ENCODE peak calls at places on chromosomes 5 and 9, in eight cellular contexts. M is A549, U is left ventricle myocardium inferior, D is Peyer's patch, V is psoas muscle, B is HCT116, T is spleen, Y is K562. Q is an unnamed sample. For H3K4me1, the result is how much of the 10 kb centered on the place peaks cover.

GRCh38 chr9:5629312-5630037 is 568 bp downstream of the RIC1 start:
- DNase-seq in M (peak), U (peak), D (peak), V (peak), B (no peak), T (no peak), Y (no peak), Q (no peak)

GRCh38 chr9:102975246-102975645 is 19.9 kb upstream of the CYLC2 start:
- DNase-seq in M (no peak), U (no peak), D (no peak), V (no peak), B (no peak), T (peak), Y (no peak), Q (no peak)

GRCh38 chr5:9149988-9150387 is 395.9 kb downstream of the SEMA5A start:
- DNase-seq in M (no peak), U (no peak), D (no peak), V (no peak), B (no peak), T (no peak), Y (no peak), Q (no peak)

GRCh38 chr9:4832786-4833579 is 40.2 kb downstream of the RCL1 start:
- DNase-seq in M (peak), U (no peak), D (no peak), V (no peak), B (peak), T (no peak), Y (no peak), Q (no peak)

GRCh38 chr9:70046274-70047070 is 2.8 kb downstream of the MAMDC2 start:
- DNase-seq in M (no peak), U (peak), D (no peak), V (no peak), B (no peak), T (no peak), Y (no peak), Q (no peak)

GRCh38 chr5:32020271-32020670 is 153.8 kb downstream of the GOLPH3 start:
- DNase-seq in M (no peak), U (no peak), D (no peak), V (no peak), B (no peak), T (no peak), Y (no peak), Q (no peak)

GRCh38 chr9:125522328-125522725 is 184.7 kb downstream of the MAPKAP1 start:
- DNase-seq in M (no peak), U (no peak), D (no peak), V (no peak), B (no peak), T (no peak), Y (no peak), Q (no peak)

GRCh38 chr9:5879419-5880181 is 11.1 kb upstream of the MLANA start:
- DNase-seq in M (peak), U (no peak), D (peak), V (no peak), B (peak), T (no peak), Y (peak), Q (no peak)

GRCh38 chr5:72293495-72294055 is 26.5 kb downstream of the MRPS27 start:
- DNase-seq in M (no peak), U (no peak), D (no peak), V (no peak), B (no peak), T (no peak), Y (no peak), Q (no peak)

GRCh38 chr9:119278138-119278537 is 91.1 kb downstream of the BRINP1 start:
- DNase-seq in M (no peak), U (no peak), D (no peak), V (no peak), B (no peak), T (no peak), Y (no peak), Q (no peak)

GRCh38 chr5:35656721-35657120 is 39.1 kb downstream of the SPEF2 start:
- DNase-seq in M (no peak), U (no peak), D (no peak), V (no peak), B (no peak), T (no peak), Y (no peak), Q (no peak)

GRCh38 chr5:179218586-179219330 is 126.5 kb downstream of the ADAMTS2 start:
- DNase-seq in M (no peak), U (no peak), D (no peak), V (no peak), B (no peak), T (no peak), Y (no peak), Q (no peak)

GRCh38 chr5:124866355-124867063 is 120.1 kb upstream of the ZNF608 start:
- DNase-seq in M (no peak), U (no peak), D (no peak), V (no peak), B (no peak), T (no peak), Y (no peak), Q (no peak)

GRCh38 chr5:60207031-60207430 is 313.5 kb upstream of the PDE4D start:
- DNase-seq in M (no peak), U (no peak), D (no peak), V (no peak), B (no peak), T (no peak), Y (no peak), Q (no peak)

GRCh38 chr5:153276151-153276550 is 214.3 kb upstream of the GRIA1 start:
- DNase-seq in M (no peak), U (no peak), D (no peak), V (no peak), B (no peak), T (no peak), Y (peak), Q (no peak)

GRCh38 chr5:82684153-82684552 is 393.0 kb downstream of the TMEM167A start:
- DNase-seq in M (no peak), U (no peak), D (no peak), V (no peak), B (no peak), T (no peak), Y (no peak), Q (no peak)

GRCh38 chr9:134839441-134840125 is 41.0 kb upstream of the FCN2 start:
- DNase-seq in M (no peak), U (no peak), D (no peak), V (peak), B (no peak), T (no peak), Y (peak), Q (no peak)

GRCh38 chr9:100098241-100098886 is 436 bp downstream of the ERP44 start:
- DNase-seq in M (peak), U (peak), D (peak), V (peak), B (peak), T (no peak), Y (peak), Q (no peak)

GRCh38 chr5:55319481-55319880 is 11.7 kb downstream of the MTREX start:
- DNase-seq in M (no peak), U (no peak), D (no peak), V (no peak), B (no peak), T (no peak), Y (no peak), Q (no peak)

GRCh38 chr5:158746979-158747378 is 352.7 kb downstream of the EBF1 start:
- DNase-seq in M (no peak), U (no peak), D (no peak), V (no peak), B (no peak), T (no peak), Y (no peak), Q (no peak)

GRCh38 chr5:57302164-57302563 is 128.3 kb downstream of the GPBP1 start:
- DNase-seq in M (no peak), U (no peak), D (no peak), V (no peak), B (peak), T (no peak), Y (no peak), Q (no peak)

GRCh38 chr9:9003184-9003583 is 1203.6 kb upstream of the DMAC1 start:
- DNase-seq in M (no peak), U (no peak), D (no peak), V (no peak), B (no peak), T (no peak), Y (no peak), Q (no peak)

GRCh38 chr5:98402130-98402529 is 371.3 kb upstream of the RGMB start:
- DNase-seq in M (no peak), U (no peak), D (no peak), V (no peak), B (no peak), T (no peak), Y (no peak), Q (no peak)

GRCh38 chr5:134063421-134063820 is 51.1 kb upstream of the TCF7 start:
- DNase-seq in M (no peak), U (no peak), D (no peak), V (no peak), B (no peak), T (peak), Y (no peak), Q (no peak)

GRCh38 chr5:159780246-159780645 is 136.0 kb upstream of the ADRA1B start:
- DNase-seq in M (no peak), U (no peak), D (no peak), V (no peak), B (no peak), T (no peak), Y (no peak), Q (no peak)

GRCh38 chr5:143629871-143630658 is 181.9 kb upstream of the HMHB1 start:
- DNase-seq in M (no peak), U (no peak), D (no peak), V (no peak), B (no peak), T (no peak), Y (no peak), Q (no peak)

GRCh38 chr9:128370367-128370751 is 815 bp upstream of the URM1 start:
- DNase-seq in M (no peak), U (no peak), D (no peak), V (no peak), B (no peak), T (no peak), Y (no peak), Q (no peak)

GRCh38 chr9:94167055-94167346 is 82.7 kb downstream of the PTPDC1 start:
- DNase-seq in M (no peak), U (no peak), D (no peak), V (no peak), B (no peak), T (no peak), Y (no peak), Q (no peak)

GRCh38 chr9:83583151-83584014 is 39.6 kb upstream of the IDNK start:
- DNase-seq in M (peak), U (peak), D (peak), V (no peak), B (peak), T (no peak), Y (peak), Q (peak)

GRCh38 chr9:129559506-129559881 is 61.4 kb downstream of the C9orf50 start:
- DNase-seq in M (no peak), U (no peak), D (no peak), V (no peak), B (no peak), T (no peak), Y (no peak), Q (no peak)

GRCh38 chr5:161966544-161966943 is 101.0 kb upstream of the GABRG2 start:
- DNase-seq in M (no peak), U (no peak), D (no peak), V (no peak), B (no peak), T (no peak), Y (no peak), Q (no peak)

GRCh38 chr9:78130004-78130403 is 98.4 kb upstream of the GNAQ start:
- DNase-seq in M (peak), U (no peak), D (no peak), V (no peak), B (peak), T (no peak), Y (no peak), Q (no peak)

GRCh38 chr5:138953370-138954256 is 78.5 kb upstream of the LRRTM2 start:
- DNase-seq in M (no peak), U (peak), D (peak), V (peak), B (no peak), T (peak), Y (no peak), Q (peak)

GRCh38 chr5:134003957-134004625 is 684 bp downstream of the VDAC1 start:
- DNase-seq in M (no peak), U (peak), D (peak), V (peak), B (no peak), T (peak), Y (peak), Q (peak)

GRCh38 chr9:115884846-115885245 is 268.7 kb upstream of the PAPPA start:
- DNase-seq in M (no peak), U (no peak), D (no peak), V (no peak), B (no peak), T (no peak), Y (no peak), Q (no peak)

GRCh38 chr9:133463864-133464615 is 4.3 kb downstream of the CACFD1 start:
- DNase-seq in M (no peak), U (no peak), D (no peak), V (no peak), B (no peak), T (no peak), Y (no peak), Q (no peak)

GRCh38 chr5:36881807-36882206 is 5.2 kb downstream of the NIPBL start:
- DNase-seq in M (no peak), U (no peak), D (no peak), V (no peak), B (no peak), T (no peak), Y (no peak), Q (no peak)

GRCh38 chr5:36882250-36882649 is 5.7 kb downstream of the NIPBL start:
- DNase-seq in M (no peak), U (no peak), D (no peak), V (no peak), B (no peak), T (no peak), Y (no peak), Q (no peak)

GRCh38 chr5:36885149-36885548 is 8.6 kb downstream of the NIPBL start:
- DNase-seq in M (no peak), U (no peak), D (no peak), V (no peak), B (no peak), T (peak), Y (no peak), Q (no peak)

GRCh38 chr5:36885566-36886485 is 9.3 kb downstream of the NIPBL start:
- DNase-seq in M (no peak), U (no peak), D (no peak), V (no peak), B (no peak), T (peak), Y (no peak), Q (no peak)

GRCh38 chr5:36883894-36884462 is 7.4 kb downstream of the NIPBL start:
- DNase-seq in M (no peak), U (no peak), D (no peak), V (no peak), B (no peak), T (no peak), Y (no peak), Q (no peak)
- H3K4me1 ChIP-seq in M (under half), U (half or more), D (under half), V (half or more), B (under half), T (half or more), Y (under half), Q (under half)

GRCh38 chr9:109108318-109108717 is 11.4 kb downstream of the TMEM245 start:
- DNase-seq in M (no peak), U (no peak), D (no peak), V (no peak), B (no peak), T (no peak), Y (no peak), Q (no peak)
- H3K4me3 ChIP-seq in M (peak), U (peak), D (no peak), V (peak), B (no peak), T (no peak), Y (no peak), Q (no peak)

GRCh38 chr5:1960595-1961303 is 78.0 kb upstream of the IRX4 start:
- DNase-seq in M (no peak), U (no peak), D (no peak), V (no peak), B (no peak), T (peak), Y (no peak), Q (no peak)
- H3K4me1 ChIP-seq in M (under half), U (under half), D (under half), V (under half), B (under half), T (under half), Y (under half), Q (under half)

GRCh38 chr9:35690447-35691324 is 961 bp upstream of the TPM2 start:
- DNase-seq in M (peak), U (peak), D (peak), V (peak), B (no peak), T (peak), Y (peak), Q (peak)

GRCh38 chr9:35687972-35688557 is 1.7 kb downstream of the TPM2 start:
- DNase-seq in M (no peak), U (peak), D (no peak), V (peak), B (no peak), T (no peak), Y (no peak), Q (no peak)

GRCh38 chr9:35688558-35689350 is 971 bp downstream of the TPM2 start:
- DNase-seq in M (no peak), U (no peak), D (no peak), V (no peak), B (peak), T (no peak), Y (no peak), Q (no peak)

GRCh38 chr9:35689601-35690446 is at the start of gene TPM2:
- DNase-seq in M (peak), U (peak), D (peak), V (peak), B (peak), T (no peak), Y (peak), Q (peak)

DNA sequence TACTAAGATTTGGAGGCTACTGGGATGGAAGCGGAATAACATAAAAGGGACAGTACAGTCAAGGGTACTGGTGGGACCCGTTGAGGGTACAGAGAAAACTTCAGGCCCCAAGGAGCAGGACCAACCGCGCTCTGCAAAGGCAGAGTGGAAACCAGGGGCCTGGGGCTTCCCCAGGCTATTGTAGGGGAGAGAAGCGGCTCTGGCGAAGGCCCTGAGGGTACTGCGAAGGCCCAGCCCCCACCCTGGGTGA is 449 bp downstream of the TPM2 start:
- DNase-seq in M (peak), U (no peak), D (no peak), V (no peak), B (no peak), T (no peak), Y (no peak), Q (no peak)
- H3K4me3 ChIP-seq in M (peak), U (peak), D (peak), V (peak), B (peak), T (peak), Y (no peak), Q (peak)